ENCODE peak calls at places on chromosomes 6 and 20, in eight cellular contexts. F, N, O, V, Q, I, S and E are unnamed samples.

GRCh38 chr20:7716286-7716972 is 223.8 kb downstream of the HAO1 start:
- DNase-seq in F (no peak), N (no peak), O (no peak), V (no peak), Q (no peak), I (no peak), S (no peak), E (no peak)

GRCh38 chr20:59560588-59561227 is 43.6 kb upstream of the PHACTR3 start:
- DNase-seq in F (no peak), N (peak), O (peak), V (peak), Q (no peak), I (no peak), S (peak), E (no peak)

GRCh38 chr6:2744206-2744771 is 6.4 kb downstream of the MYLK4 start:
- DNase-seq in F (no peak), N (peak), O (peak), V (peak), Q (no peak), I (no peak), S (no peak), E (no peak)

GRCh38 chr6:19142236-19142635 is 694.9 kb upstream of the ID4 start:
- DNase-seq in F (no peak), N (no peak), O (no peak), V (no peak), Q (no peak), I (no peak), S (no peak), E (no peak)

GRCh38 chr6:75504902-75505233 is 11.3 kb upstream of the FILIP1 start:
- DNase-seq in F (no peak), N (no peak), O (peak), V (peak), Q (no peak), I (no peak), S (no peak), E (no peak)

GRCh38 chr20:36175475-36175995 is 21.0 kb downstream of the EPB41L1 start:
- DNase-seq in F (no peak), N (no peak), O (no peak), V (no peak), Q (no peak), I (no peak), S (no peak), E (no peak)

GRCh38 chr6:151576658-151577057 is 82.8 kb downstream of the CCDC170 start:
- DNase-seq in F (no peak), N (no peak), O (no peak), V (no peak), Q (no peak), I (no peak), S (no peak), E (no peak)

GRCh38 chr6:5513393-5513792 is 252.1 kb downstream of the FARS2 start:
- DNase-seq in F (no peak), N (no peak), O (no peak), V (no peak), Q (no peak), I (no peak), S (no peak), E (no peak)

GRCh38 chr6:110232456-110232855 is 52.2 kb downstream of the CDC40 start:
- DNase-seq in F (no peak), N (no peak), O (peak), V (peak), Q (no peak), I (no peak), S (no peak), E (no peak)

GRCh38 chr20:35953411-35954199 is 697 bp downstream of the SCAND1 start:
- DNase-seq in F (peak), N (peak), O (peak), V (peak), Q (peak), I (peak), S (peak), E (peak)

GRCh38 chr20:59006864-59007757 is at the start of gene CTSZ:
- DNase-seq in F (peak), N (no peak), O (peak), V (peak), Q (no peak), I (peak), S (no peak), E (peak)

GRCh38 chr6:166760288-166760687 is 133.2 kb upstream of the RPS6KA2 start:
- DNase-seq in F (peak), N (no peak), O (no peak), V (no peak), Q (peak), I (peak), S (no peak), E (no peak)

GRCh38 chr6:108661430-108661829 is 100.7 kb downstream of the FOXO3 start:
- DNase-seq in F (no peak), N (no peak), O (peak), V (peak), Q (no peak), I (no peak), S (no peak), E (no peak)